ENCODE peak calls at places on chromosomes 13 and 19, in four cellular contexts. Q is K562, N is A549, P is HepG2. H is an unnamed sample.

GRCh38 chr19:14112051-14112808 is 5.3 kb downstream of the PRKACA start:
- DNase-seq in Q (no peak), N (no peak), P (no peak), H (no peak)

GRCh38 chr13:112510002-112510780 is 77.8 kb downstream of the TUBGCP3 start:
- DNase-seq in Q (peak), N (peak), P (peak), H (peak)

GRCh38 chr13:106083620-106084350 is 451.7 kb downstream of the EFNB2 start:
- DNase-seq in Q (no peak), N (peak), P (peak), H (no peak)

GRCh38 chr19:15532779-15533521 is 24.6 kb downstream of the CYP4F22 start:
- DNase-seq in Q (peak), N (no peak), P (no peak), H (no peak)

GRCh38 chr13:75016225-75016624 is 465.7 kb downstream of the TBC1D4 start:
- DNase-seq in Q (no peak), N (peak), P (no peak), H (no peak)

GRCh38 chr13:74450976-74451375 is 316.8 kb upstream of the KLF12 start:
- DNase-seq in Q (no peak), N (no peak), P (no peak), H (no peak)

GRCh38 chr13:40309881-40310280 is 356.6 kb downstream of the FOXO1 start:
- DNase-seq in Q (no peak), N (no peak), P (no peak), H (no peak)

GRCh38 chr19:17035842-17036424 is 9.3 kb upstream of the CPAMD8 start:
- DNase-seq in Q (peak), N (peak), P (no peak), H (no peak)

GRCh38 chr13:113860051-113860471 is 3.8 kb downstream of the GAS6 start:
- DNase-seq in Q (no peak), N (no peak), P (peak), H (peak)

GRCh38 chr19:43798546-43799409 is 3.5 kb downstream of the LYPD5 start:
- DNase-seq in Q (peak), N (peak), P (no peak), H (no peak)

GRCh38 chr19:51751655-51752054 is at the start of gene FPR1:
- DNase-seq in Q (no peak), N (no peak), P (no peak), H (no peak)

GRCh38 chr13:66693656-66694055 is 536.5 kb downstream of the PCDH9 start:
- DNase-seq in Q (no peak), N (no peak), P (no peak), H (no peak)

GRCh38 chr13:20993211-20993610 is 68.2 kb downstream of the LATS2 start:
- DNase-seq in Q (no peak), N (no peak), P (no peak), H (no peak)

GRCh38 chr13:70080030-70080429 is 27.6 kb upstream of the ATXN8OS start:
- DNase-seq in Q (no peak), N (no peak), P (no peak), H (no peak)

GRCh38 chr19:42601811-42602443 is 7.2 kb upstream of the CEACAM8 start:
- DNase-seq in Q (peak), N (peak), P (peak), H (no peak)

GRCh38 chr13:19184176-19184575 is 2.6 kb upstream of the TUBA3C start:
- DNase-seq in Q (no peak), N (no peak), P (no peak), H (no peak)

GRCh38 chr19:45955905-45956608 is 17.6 kb downstream of the NOVA2 start:
- DNase-seq in Q (no peak), N (peak), P (peak), H (no peak)

GRCh38 chr19:51122112-51122981 is 2.4 kb upstream of the SIGLEC9 start:
- DNase-seq in Q (no peak), N (no peak), P (no peak), H (no peak)

GRCh38 chr13:54210397-54211050 is 1181.9 kb downstream of the OLFM4 start:
- DNase-seq in Q (no peak), N (no peak), P (no peak), H (no peak)

GRCh38 chr19:19582471-19582870 is 36.0 kb downstream of the PBX4 start:
- DNase-seq in Q (no peak), N (no peak), P (no peak), H (no peak)

GRCh38 chr19:45096700-45097099 is 3.7 kb downstream of the PPP1R37 start:
- DNase-seq in Q (no peak), N (no peak), P (no peak), H (no peak)

GRCh38 chr13:43953370-43953769 is 73.7 kb downstream of the LACC1 start:
- DNase-seq in Q (no peak), N (no peak), P (no peak), H (no peak)

GRCh38 chr19:47644743-47645499 is 36.0 kb downstream of the BICRA start:
- DNase-seq in Q (no peak), N (no peak), P (no peak), H (no peak)

GRCh38 chr13:48265217-48265815 is 32.3 kb downstream of the ITM2B start:
- DNase-seq in Q (no peak), N (no peak), P (no peak), H (no peak)

GRCh38 chr13:22194106-22194810 is 523.4 kb downstream of the FGF9 start:
- DNase-seq in Q (no peak), N (no peak), P (no peak), H (no peak)

GRCh38 chr13:42405665-42406390 is 133.9 kb downstream of the AKAP11 start:
- DNase-seq in Q (no peak), N (no peak), P (no peak), H (no peak)

GRCh38 chr13:44653261-44653660 is 77.1 kb upstream of the TSC22D1 start:
- DNase-seq in Q (no peak), N (no peak), P (no peak), H (no peak)

GRCh38 chr19:39405930-39406655 is 554 bp upstream of the ZFP36 start:
- DNase-seq in Q (no peak), N (no peak), P (no peak), H (no peak)
- TF ChIP-seq RNF2 in Q (no peak), N (no peak), P (no peak), H (no peak)

GRCh38 chr13:31067416-31068118 is 94.1 kb downstream of the HSPH1 start:
- DNase-seq in Q (no peak), N (peak), P (no peak), H (no peak)

GRCh38 chr13:31068119-31068423 is 93.6 kb downstream of the HSPH1 start:
- DNase-seq in Q (no peak), N (no peak), P (no peak), H (no peak)

GRCh38 chr13:31064636-31065035 is 97.1 kb downstream of the HSPH1 start:
- DNase-seq in Q (no peak), N (no peak), P (no peak), H (no peak)

GRCh38 chr13:31060655-31061054 is 101.0 kb downstream of the HSPH1 start:
- DNase-seq in Q (no peak), N (no peak), P (no peak), H (no peak)

GRCh38 chr13:31063734-31064133 is 98.0 kb downstream of the HSPH1 start:
- DNase-seq in Q (no peak), N (no peak), P (no peak), H (no peak)
- TF ChIP-seq RNF2 in Q (no peak), N (no peak), P (no peak), H (no peak)

GRCh38 chr19:39701291-39701690 is 3.0 kb upstream of the LGALS14 start:
- DNase-seq in Q (no peak), N (no peak), P (no peak), H (no peak)
- TF ChIP-seq RNF2 in Q (no peak), N (no peak), P (no peak), H (no peak)

GRCh38 chr13:30618186-30618937 is 642 bp downstream of the USPL1 start:
- DNase-seq in Q (no peak), N (no peak), P (peak), H (no peak)
- TF ChIP-seq RNF2 in Q (no peak), N (no peak), P (no peak), H (no peak)

GRCh38 chr19:18453269-18454024 is 15.5 kb upstream of the ISYNA1 start:
- DNase-seq in Q (no peak), N (peak), P (no peak), H (no peak)
- TF ChIP-seq RNF2 in Q (no peak), N (no peak), P (no peak), H (no peak)

DNA sequence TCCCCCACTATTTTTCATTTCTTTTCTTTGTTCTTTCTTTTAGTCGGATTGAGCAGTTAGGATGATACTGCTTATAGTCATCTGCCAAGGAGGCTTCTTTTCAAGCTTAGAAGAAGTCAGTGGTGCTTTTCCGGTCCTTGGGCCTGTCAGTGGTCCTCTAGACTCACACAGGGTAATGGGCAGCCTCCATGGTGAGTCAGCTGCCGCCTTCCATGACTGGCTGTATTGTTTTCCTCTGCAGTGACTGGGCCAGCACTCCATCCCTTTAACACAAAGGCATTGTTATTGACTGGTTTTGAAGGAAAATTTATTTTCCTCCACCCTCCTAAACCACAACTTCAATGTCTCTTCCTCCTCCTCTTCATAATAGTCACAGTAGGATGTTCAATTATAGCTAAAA is 47.1 kb upstream of the CNMD start:
- DNase-seq in Q (no peak), N (no peak), P (no peak), H (no peak)
- TF ChIP-seq RNF2 in Q (no peak), N (no peak), P (no peak), H (no peak)

DNA sequence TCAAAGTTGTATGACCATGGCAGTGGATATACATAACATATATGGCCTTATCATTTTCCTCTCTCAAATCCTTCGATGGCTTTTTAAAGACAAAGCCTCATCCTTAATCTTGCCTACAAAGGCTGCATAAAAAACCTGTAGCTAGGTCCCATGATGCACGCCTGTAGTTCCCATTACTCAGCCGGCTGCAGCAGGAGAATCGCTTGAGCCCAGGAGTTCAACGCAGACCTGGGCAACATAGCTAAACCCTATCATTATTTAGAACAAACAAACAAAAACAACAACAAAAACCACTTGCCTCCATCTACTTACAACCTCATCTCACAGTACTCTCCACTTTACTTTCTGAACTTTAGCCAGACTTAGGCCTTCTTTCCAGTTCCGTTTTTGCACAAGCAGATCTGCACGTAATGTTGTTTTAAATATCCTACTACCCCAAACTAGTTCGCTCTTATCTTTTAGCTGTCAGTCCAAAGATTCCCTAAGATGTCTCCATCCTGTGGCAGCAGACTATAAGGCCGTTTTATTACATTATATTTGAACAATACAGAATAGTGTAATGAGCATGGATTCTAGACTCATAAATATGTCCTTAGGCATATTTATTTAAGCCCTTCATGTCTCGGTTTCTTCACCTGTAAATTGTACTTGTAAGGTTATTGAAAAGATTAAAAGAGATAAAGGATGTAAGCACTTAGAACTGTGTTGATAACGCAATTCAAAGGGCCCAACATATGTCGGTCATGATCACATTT is 969 bp upstream of the POMP start:
- DNase-seq in Q (no peak), N (peak), P (no peak), H (no peak)
- TF ChIP-seq RNF2 in Q (no peak), N (no peak), P (no peak), H (no peak)

GRCh38 chr13:36807616-36808015 is 11.4 kb upstream of the RFXAP start:
- DNase-seq in Q (no peak), N (no peak), P (no peak), H (no peak)

GRCh38 chr13:36801035-36801434 is 18.0 kb upstream of the RFXAP start:
- DNase-seq in Q (no peak), N (peak), P (no peak), H (no peak)

GRCh38 chr13:36806102-36806501 is 12.9 kb upstream of the RFXAP start:
- DNase-seq in Q (no peak), N (no peak), P (no peak), H (no peak)

DNA sequence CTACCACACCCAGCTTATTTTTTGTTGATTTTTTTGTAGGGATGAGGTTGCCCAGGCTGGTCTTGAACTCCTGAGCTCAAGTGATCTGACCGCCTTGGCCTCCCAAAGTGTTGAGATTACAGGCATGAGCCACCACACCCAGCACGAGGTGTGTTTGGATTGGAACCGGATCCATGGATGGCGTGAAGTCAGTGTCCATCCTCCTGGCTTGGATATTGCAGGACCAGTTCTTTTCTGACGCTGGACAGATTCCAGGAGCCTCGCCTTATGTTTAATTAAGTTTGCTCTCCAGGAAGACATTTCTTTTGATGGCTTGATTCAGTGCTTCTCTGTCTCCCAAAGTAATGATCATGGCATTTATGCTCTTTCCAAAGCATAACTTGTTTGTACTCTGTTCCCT is 14.4 kb upstream of the RFXAP start:
- DNase-seq in Q (no peak), N (no peak), P (no peak), H (no peak)
- TF ChIP-seq RNF2 in Q (no peak), N (no peak), P (no peak), H (no peak)

GRCh38 chr13:32585625-32586021 is 629 bp upstream of the PDS5B start:
- DNase-seq in Q (no peak), N (no peak), P (no peak), H (no peak)
- TF ChIP-seq RNF2 in Q (no peak), N (no peak), P (no peak), H (no peak)